ENCODE peak calls at places on chromosomes 1 and 21, in six cellular contexts. N is BE2C, K is kidney, E is neural progenitor cell, S is right lobe of liver, R is brain microvascular endothelial cell. J is an unnamed sample.

GRCh38 chr1:83761084-83761760 is 237.7 kb downstream of the TTLL7 start:
- DNase-seq in N (no peak), K (no peak), E (peak), S (no peak), R (no peak), J (no peak)

GRCh38 chr1:33296824-33297223 is 24.1 kb downstream of the A3GALT2 start:
- DNase-seq in N (no peak), K (peak), E (no peak), S (peak), R (no peak), J (no peak)

GRCh38 chr21:34592573-34592972 is 22.3 kb downstream of the RCAN1 start:
- DNase-seq in N (no peak), K (no peak), E (no peak), S (no peak), R (no peak), J (no peak)

GRCh38 chr1:163561570-163562295 is 240.0 kb downstream of the NUF2 start:
- DNase-seq in N (no peak), K (no peak), E (peak), S (no peak), R (no peak), J (no peak)

GRCh38 chr1:78722947-78723346 is 73.3 kb downstream of the IFI44 start:
- DNase-seq in N (no peak), K (no peak), E (no peak), S (no peak), R (no peak), J (peak)

GRCh38 chr1:242206994-242207393 is 208.1 kb upstream of the MAP1LC3C start:
- DNase-seq in N (no peak), K (no peak), E (no peak), S (no peak), R (no peak), J (no peak)

GRCh38 chr1:37274896-37275631 is 199.3 kb upstream of the ZC3H12A start:
- DNase-seq in N (peak), K (no peak), E (peak), S (no peak), R (no peak), J (no peak)

GRCh38 chr1:234538930-234539649 is 60.1 kb upstream of the TARBP1 start:
- DNase-seq in N (no peak), K (no peak), E (no peak), S (no peak), R (no peak), J (no peak)

GRCh38 chr1:6426321-6426971 is 1.9 kb downstream of the ESPN start:
- DNase-seq in N (no peak), K (no peak), E (peak), S (no peak), R (no peak), J (no peak)

GRCh38 chr1:212513586-212513985 is 80.9 kb downstream of the NENF start:
- DNase-seq in N (no peak), K (no peak), E (no peak), S (no peak), R (no peak), J (no peak)

GRCh38 chr1:151145158-151146071 is 1.0 kb downstream of the SEMA6C start:
- DNase-seq in N (no peak), K (peak), E (peak), S (no peak), R (peak), J (no peak)

GRCh38 chr1:162974810-162975209 is 94.4 kb upstream of the RGS4 start:
- DNase-seq in N (no peak), K (no peak), E (no peak), S (no peak), R (no peak), J (no peak)

GRCh38 chr1:8571200-8571984 is 246.0 kb downstream of the RERE start:
- DNase-seq in N (peak), K (no peak), E (peak), S (no peak), R (peak), J (no peak)
- TF ChIP-seq CTCF in N (peak), K (peak), E (peak), S (peak), R (peak), J (peak)

DNA sequence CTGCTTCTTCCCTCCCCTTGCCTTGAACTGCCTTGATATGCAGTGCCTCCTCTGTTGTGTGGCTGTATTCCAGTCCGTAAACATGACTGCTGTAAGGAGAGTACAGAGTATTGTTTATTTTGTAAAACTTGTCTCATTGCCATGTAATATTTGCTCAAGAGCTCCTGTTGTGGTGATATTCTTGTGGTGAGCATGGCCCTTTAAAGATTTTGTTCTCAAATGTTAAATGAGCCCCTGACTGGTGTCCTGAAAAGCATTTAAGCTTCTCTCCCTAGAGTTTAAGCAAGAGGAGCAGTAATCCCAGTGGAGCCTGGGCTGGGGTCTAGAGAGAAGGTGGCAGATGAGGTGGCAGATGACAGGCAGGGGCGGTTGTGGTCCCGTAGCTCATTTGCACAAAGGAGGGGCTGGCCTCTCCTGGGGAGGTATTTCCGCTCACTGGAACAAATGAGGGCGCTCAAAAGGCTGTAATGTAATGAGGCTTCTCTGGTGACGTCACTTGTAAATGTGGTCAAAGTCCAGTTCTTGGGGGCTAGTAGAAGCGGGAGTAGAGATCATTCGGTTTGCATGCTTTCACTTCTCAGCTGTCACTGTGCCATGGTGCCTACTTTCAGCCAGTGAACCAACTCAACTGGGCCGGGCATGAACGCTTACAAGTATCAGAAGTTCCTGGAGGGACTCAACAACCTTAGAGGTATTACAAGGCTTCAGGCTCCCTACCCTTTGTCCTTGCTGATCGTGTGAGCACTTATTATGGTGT is 46.0 kb upstream of the MACF1 start:
- DNase-seq in N (no peak), K (no peak), E (peak), S (peak), R (no peak), J (no peak)
- H3K4me3 ChIP-seq in N (no peak), K (peak), E (peak), S (peak), R (no peak), J (no peak)

DNA sequence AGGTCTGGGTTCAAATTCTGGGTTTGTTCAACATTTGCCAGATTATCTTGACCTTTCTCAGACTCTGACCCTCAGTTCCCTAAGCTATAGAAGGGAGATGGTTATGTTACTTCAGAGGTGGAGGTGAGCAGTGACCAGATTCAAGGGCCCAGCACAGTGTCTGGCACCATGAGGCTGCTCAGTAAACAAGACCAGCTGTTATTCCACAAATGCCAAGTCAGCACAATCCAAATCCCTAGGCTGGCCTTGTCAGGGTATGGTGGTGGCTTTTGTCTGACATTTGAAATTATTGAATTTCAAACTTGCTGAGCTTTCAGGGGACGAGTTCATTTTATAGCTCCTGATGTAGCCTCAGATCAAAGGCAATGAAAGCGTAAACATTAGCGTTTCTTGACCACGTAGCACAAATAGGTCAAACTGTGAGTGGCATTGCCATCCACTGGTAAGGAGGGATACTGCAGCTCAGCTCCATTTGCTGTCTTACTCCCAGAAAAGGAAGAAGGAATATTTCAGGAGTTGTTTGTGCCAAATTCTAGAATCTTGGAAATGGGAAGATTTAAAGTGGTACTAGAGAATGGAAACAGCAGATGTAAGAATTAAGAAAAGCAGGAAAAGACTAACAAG is 94.3 kb upstream of the EDN2 start:
- DNase-seq in N (no peak), K (no peak), E (peak), S (no peak), R (peak), J (no peak)
- TF ChIP-seq CTCF in N (peak), K (peak), E (peak), S (peak), R (peak), J (peak)

GRCh38 chr21:37006521-37007291 is at the start of gene RIPPLY3:
- DNase-seq in N (peak), K (no peak), E (peak), S (no peak), R (no peak), J (no peak)

GRCh38 chr21:37008705-37009104 is 2.2 kb downstream of the RIPPLY3 start:
- DNase-seq in N (no peak), K (no peak), E (peak), S (no peak), R (no peak), J (no peak)

GRCh38 chr21:37006243-37006520 is 320 bp upstream of the RIPPLY3 start:
- DNase-seq in N (no peak), K (no peak), E (no peak), S (no peak), R (no peak), J (no peak)

GRCh38 chr21:37005548-37006242 is 807 bp upstream of the RIPPLY3 start:
- DNase-seq in N (no peak), K (no peak), E (peak), S (no peak), R (no peak), J (no peak)

DNA sequence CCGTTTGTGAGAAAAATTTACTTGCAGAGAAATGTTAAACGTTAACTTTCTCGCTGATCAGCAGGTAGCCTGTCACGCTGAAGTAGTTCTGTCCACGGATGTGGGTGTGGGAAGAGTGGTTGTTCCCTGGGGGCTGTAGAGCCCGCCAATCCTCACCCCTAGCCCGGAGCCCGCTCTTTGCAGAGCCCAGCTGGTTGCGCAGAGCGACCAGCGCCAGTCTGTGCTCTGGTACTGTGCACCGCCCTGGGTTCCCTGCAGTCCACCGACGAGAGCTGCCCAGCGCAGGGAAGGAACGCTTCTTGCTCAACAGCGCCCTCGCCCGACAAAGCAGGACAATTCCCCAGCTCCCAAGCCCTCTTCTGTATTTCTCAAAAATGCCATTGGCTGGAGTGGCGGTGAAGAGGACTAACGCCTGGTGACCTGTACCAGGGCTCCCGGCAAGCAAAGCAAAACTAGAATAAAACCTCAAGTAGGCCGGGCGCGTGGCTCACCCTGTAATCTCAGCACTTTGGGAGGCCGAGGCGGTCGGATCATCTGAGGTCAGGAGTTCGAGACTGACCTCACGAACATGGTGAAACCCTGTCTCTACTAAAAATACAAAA is 3.3 kb downstream of the RIPPLY3 start:
- DNase-seq in N (peak), K (peak), E (peak), S (peak), R (peak), J (no peak)
- H3K4me3 ChIP-seq in N (peak), K (peak), E (no peak), S (peak), R (peak), J (peak)

GRCh38 chr1:183019860-183020259 is 3.4 kb upstream of the LAMC1 start:
- DNase-seq in N (no peak), K (no peak), E (no peak), S (no peak), R (no peak), J (no peak)
- TF ChIP-seq CTCF in N (peak), K (peak), E (peak), S (peak), R (peak), J (no peak)

GRCh38 chr1:169025412-169025811 is 81.1 kb upstream of the ATP1B1 start:
- DNase-seq in N (no peak), K (no peak), E (no peak), S (no peak), R (no peak), J (no peak)
- H3K4me3 ChIP-seq in N (no peak), K (no peak), E (no peak), S (no peak), R (no peak), J (no peak)

DNA sequence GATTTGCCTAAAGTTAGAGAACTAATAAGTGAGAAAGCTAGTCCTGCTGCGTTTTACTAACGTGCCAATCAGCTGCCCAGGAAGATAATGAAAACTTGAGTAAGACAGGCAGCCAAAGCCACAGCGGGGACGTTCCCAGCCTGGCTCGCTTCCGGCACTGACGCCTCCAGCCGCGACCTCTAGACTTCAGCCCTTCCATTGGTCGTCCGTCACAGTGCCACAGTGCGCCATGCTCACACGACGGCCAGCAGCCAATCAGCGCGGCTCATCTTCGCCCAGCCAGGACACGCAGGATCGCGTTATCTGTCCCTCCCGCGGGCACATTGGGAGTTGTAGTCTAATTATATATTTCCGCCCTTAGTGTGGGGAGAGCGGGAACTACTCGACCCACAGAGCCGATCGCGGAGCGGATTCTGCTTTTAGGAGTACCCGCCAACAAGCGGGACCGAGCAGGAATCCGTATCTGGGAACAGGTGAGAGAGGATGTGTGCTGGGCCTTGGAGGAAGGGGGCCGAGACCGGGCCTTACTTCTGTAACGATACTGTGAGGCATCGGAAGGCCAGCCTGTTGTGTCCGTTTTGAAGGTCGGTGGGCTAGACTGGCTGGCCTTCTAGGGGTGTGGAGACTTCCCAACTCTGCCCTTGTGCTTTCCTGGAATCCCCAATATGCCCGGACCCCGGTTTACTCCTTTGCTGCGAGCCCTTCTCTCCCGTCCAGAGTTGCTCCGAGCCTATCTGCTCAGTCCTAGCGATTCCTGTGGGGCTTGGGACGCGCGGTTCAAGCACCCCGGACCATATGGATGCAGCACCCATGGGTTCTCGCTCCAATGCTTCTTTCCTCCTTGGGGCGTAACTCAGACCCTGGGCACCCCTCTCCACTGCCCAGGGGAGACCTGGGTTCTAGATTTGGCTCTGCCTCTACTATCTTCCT is at the start of gene FDPS:
- DNase-seq in N (peak), K (peak), E (peak), S (peak), R (peak), J (peak)
- TF ChIP-seq CTCF in N (no peak), K (no peak), E (no peak), S (peak), R (no peak), J (no peak)

GRCh38 chr1:1419363-1419811 is 1.7 kb downstream of the ANKRD65 start:
- DNase-seq in N (no peak), K (peak), E (peak), S (no peak), R (no peak), J (no peak)

GRCh38 chr1:1421907-1422464 is 910 bp upstream of the ANKRD65 start:
- DNase-seq in N (no peak), K (peak), E (no peak), S (peak), R (no peak), J (no peak)

GRCh38 chr1:1421147-1421906 is at the start of gene ANKRD65:
- DNase-seq in N (no peak), K (peak), E (peak), S (peak), R (no peak), J (no peak)

GRCh38 chr1:1419812-1420653 is 1.0 kb downstream of the ANKRD65 start:
- DNase-seq in N (no peak), K (peak), E (peak), S (no peak), R (no peak), J (no peak)

DNA sequence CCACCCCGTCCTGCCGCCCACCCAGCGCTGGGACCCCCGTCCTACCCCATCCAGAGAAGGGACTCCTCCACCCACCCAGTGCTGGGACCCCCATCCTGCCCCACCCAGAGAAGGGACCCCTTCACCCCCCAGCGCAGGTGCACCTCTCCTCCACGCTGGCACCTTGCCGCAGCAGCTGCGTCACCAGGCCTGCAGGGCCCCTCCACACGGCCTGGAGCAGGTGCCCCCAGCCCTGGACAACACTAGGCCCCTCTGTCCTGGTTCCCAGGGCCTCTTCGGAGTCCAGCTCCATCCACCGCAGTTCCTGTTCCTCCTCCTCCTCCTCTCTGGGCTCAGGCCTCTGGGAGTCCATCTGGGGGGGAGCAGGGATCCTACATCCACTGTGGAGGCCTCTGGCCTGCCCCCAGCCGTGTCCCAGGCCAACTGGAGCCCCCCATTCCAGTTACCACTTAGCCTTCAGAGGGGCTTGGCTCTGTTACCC is 382 bp downstream of the ANKRD65 start:
- DNase-seq in N (no peak), K (peak), E (no peak), S (peak), R (no peak), J (no peak)
- H3K4me3 ChIP-seq in N (no peak), K (no peak), E (no peak), S (no peak), R (no peak), J (no peak)